ENCODE peak calls at places on chromosome 19, in nine cellular contexts. W is lower lobe of right lung, H is pancreas, Q is esophagus squamous epithelium, N is transverse colon, K is right lobe of liver, U is neural progenitor cell, J is BE2C, C is left lung. I is an unnamed sample.

GRCh38 chr19:19120308-19121156 is 17.7 kb downstream of the TMEM161A start:
- DNase-seq in Q (no peak), W (no peak), C (peak; percentile 76), K (peak; percentile 82), J (peak; percentile 81), N (peak; percentile 71), U (peak; percentile 97), H (no peak), I (peak; percentile 84)

GRCh38 chr19:58265100-58265499 is 13.7 kb upstream of the ZNF8 start:
- DNase-seq in C (no peak), U (no peak), K (no peak), N (no peak), Q (no peak), J (no peak), H (no peak), W (no peak), I (no peak)

GRCh38 chr19:49816616-49817015 is 1.5 kb upstream of the MED25 start:
- DNase-seq in J (no peak), W (peak; percentile 56), C (no peak), U (no peak), H (no peak), K (no peak), N (no peak), Q (no peak), I (no peak)

GRCh38 chr19:1172353-1173159 is 1.5 kb downstream of the SBNO2 start:
- DNase-seq in C (peak; percentile 85), K (peak; percentile 83), Q (no peak), U (peak; percentile 52), W (peak; percentile 50), J (no peak), N (peak; percentile 76), H (peak; percentile 76), I (peak; percentile 70)

GRCh38 chr19:48617146-48617937 is 1.6 kb downstream of the RPL18 start:
- DNase-seq in U (no peak), J (no peak), C (no peak), Q (no peak), H (peak; percentile 47), N (no peak), W (no peak), K (no peak), I (no peak)

GRCh38 chr19:1093811-1094553 is 1.2 kb downstream of the POLR2E start:
- DNase-seq in N (no peak), U (no peak), J (peak; percentile 10), C (no peak), K (peak; percentile 88), Q (no peak), W (no peak), H (peak; percentile 39), I (peak; percentile 44)

GRCh38 chr19:19145281-19145999 is 7.2 kb upstream of the TMEM161A start:
- DNase-seq in H (peak; percentile 36), C (peak; percentile 77), Q (no peak), N (no peak), J (no peak), K (no peak), W (no peak), U (no peak), I (no peak)

GRCh38 chr19:43790587-43790986 is 9.8 kb upstream of the KCNN4 start:
- DNase-seq in W (no peak), N (no peak), H (no peak), J (no peak), Q (no peak), C (no peak), U (no peak), K (no peak), I (no peak)

GRCh38 chr19:37979547-37980082 is 72.6 kb downstream of the SIPA1L3 start:
- DNase-seq in C (no peak), H (peak; percentile 59), U (no peak), Q (no peak), W (peak; percentile 66), J (no peak), N (peak; percentile 51), K (no peak), I (peak; percentile 66)

GRCh38 chr19:3263866-3264265 is 39.4 kb downstream of the CELF5 start:
- DNase-seq in Q (no peak), U (no peak), C (no peak), K (no peak), J (no peak), N (no peak), W (no peak), H (no peak), I (no peak)

GRCh38 chr19:2101417-2102335 is 5.0 kb downstream of the IZUMO4 start:
- DNase-seq in K (no peak), W (no peak), J (no peak), H (peak; percentile 46), Q (no peak), N (no peak), C (no peak), U (no peak), I (no peak)

GRCh38 chr19:57348136-57348535 is 2.9 kb upstream of the ZNF304 start:
- DNase-seq in U (no peak), J (no peak), W (no peak), K (no peak), N (no peak), Q (no peak), H (no peak), C (no peak), I (no peak)

GRCh38 chr19:31378404-31378803 is 29.2 kb upstream of the TSHZ3 start:
- DNase-seq in J (peak; percentile 20), C (no peak), N (peak; percentile 15), U (no peak), W (no peak), Q (no peak), H (no peak), K (no peak), I (peak; percentile 38)

GRCh38 chr19:43464089-43464775 is 1.2 kb downstream of the LYPD3 start:
- DNase-seq in C (peak; percentile 90), N (peak; percentile 81), U (peak; percentile 84), H (peak; percentile 77), W (peak; percentile 85), K (peak; percentile 81), Q (peak; percentile 63), J (peak; percentile 70), I (peak; percentile 85)

GRCh38 chr19:11457115-11457514 is 21.7 kb downstream of the PRKCSH start:
- DNase-seq in U (no peak), J (no peak), Q (no peak), H (no peak), W (no peak), N (no peak), C (peak; percentile 76), K (no peak), I (no peak)

GRCh38 chr19:13797870-13798269 is 2.6 kb downstream of the ZSWIM4 start:
- DNase-seq in J (no peak), W (peak; percentile 62), U (no peak), N (no peak), H (no peak), Q (no peak), C (no peak), K (no peak), I (no peak)

GRCh38 chr19:18401580-18402112 is 4.2 kb upstream of the LRRC25 start:
- DNase-seq in H (peak; percentile 37), N (peak; percentile 85), C (no peak), J (no peak), K (peak; percentile 74), Q (no peak), U (peak; percentile 57), W (peak; percentile 86), I (peak; percentile 89)

GRCh38 chr19:51542699-51543098 is 11.2 kb upstream of the SIGLEC6 start:
- DNase-seq in J (no peak), N (no peak), W (no peak), Q (no peak), C (no peak), K (no peak), U (no peak), H (no peak), I (no peak)
- H3K9me3 ChIP-seq in J (no peaks in the 10 kb centered on the region), N (no peaks in the 10 kb centered on the region), W (no peaks in the 10 kb centered on the region), Q (no peaks in the 10 kb centered on the region), C (no peaks in the 10 kb centered on the region), K (no peaks in the 10 kb centered on the region), U (no peaks in the 10 kb centered on the region), H (no peaks in the 10 kb centered on the region), I (no peaks in the 10 kb centered on the region)

GRCh38 chr19:47510516-47511127 is 4.2 kb downstream of the NAPA start:
- DNase-seq in K (no peak), J (no peak), H (no peak), C (peak; percentile 33), W (no peak), N (no peak), U (no peak), Q (no peak), I (no peak)

GRCh38 chr19:47509170-47509847 is 5.6 kb downstream of the NAPA start:
- DNase-seq in U (no peak), N (no peak), C (peak; percentile 42), W (no peak), K (no peak), H (no peak), J (no peak), Q (no peak), I (no peak)

GRCh38 chr19:47508721-47509120 is 6.1 kb downstream of the NAPA start:
- DNase-seq in U (no peak), W (no peak), H (no peak), C (peak; percentile 26), J (no peak), K (no peak), Q (no peak), N (no peak), I (no peak)

GRCh38 chr19:47511128-47511517 is 3.7 kb downstream of the NAPA start:
- DNase-seq in W (no peak), C (peak; percentile 60), Q (no peak), H (peak; percentile 72), N (no peak), U (no peak), J (no peak), K (peak; percentile 96), I (no peak)

GRCh38 chr19:47509973-47510372 is 4.9 kb downstream of the NAPA start:
- DNase-seq in J (no peak), U (no peak), H (peak; percentile 77), W (no peak), K (no peak), Q (no peak), C (peak; percentile 48), N (no peak), I (no peak)
- H3K4me3 ChIP-seq in J (no peak overlapping the region), U (no peak overlapping the region), H (no peak overlapping the region), W (no peak overlapping the region), K (no peak overlapping the region), Q (no peak overlapping the region), C (no peak overlapping the region), N (no peak overlapping the region), I (no peak overlapping the region)

GRCh38 chr19:20397292-20397691 is 168.3 kb downstream of the ZNF737 start:
- DNase-seq in U (no peak), W (no peak), H (no peak), J (no peak), Q (no peak), K (no peak), C (no peak), N (no peak), I (no peak)
- H3K9me3 ChIP-seq in U (peaks cover 40% of the 10 kb centered on the region), W (peaks cover 78% of the 10 kb centered on the region), H (no peaks in the 10 kb centered on the region), J (no peaks in the 10 kb centered on the region), Q (peaks cover 83% of the 10 kb centered on the region), K (no peaks in the 10 kb centered on the region), C (peaks cover 99% of the 10 kb centered on the region), N (peaks cover 69% of the 10 kb centered on the region), I (peaks cover 93% of the 10 kb centered on the region)

DNA sequence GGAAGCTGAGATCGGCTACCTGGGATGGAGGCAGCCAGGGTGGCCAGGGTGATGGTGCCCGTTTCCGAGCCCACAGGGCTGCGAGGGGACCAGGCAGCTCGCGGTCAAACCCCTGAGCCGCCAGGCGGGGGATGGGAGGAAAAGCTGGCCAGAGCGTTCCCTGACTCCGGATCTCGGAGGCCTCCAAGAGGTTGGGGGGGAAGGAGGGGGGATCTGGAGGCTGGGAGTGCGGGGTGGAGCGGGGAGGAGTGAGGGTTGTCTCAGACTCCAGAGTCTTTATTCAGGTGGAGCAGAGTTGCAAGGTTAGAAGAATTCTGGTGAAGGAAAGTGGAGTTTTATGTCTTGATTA is 1.1 kb downstream of the CACNG7 start:
- DNase-seq in J (no peak), W (no peak), N (no peak), K (no peak), U (peak; percentile 86), H (no peak), C (no peak), Q (no peak), I (no peak)
- H3K4me3 ChIP-seq in J (no peak overlapping the region), W (no peak overlapping the region), N (no peak overlapping the region), K (no peak overlapping the region), U (peak overlapping the region; percentile 99), H (no peak overlapping the region), C (no peak overlapping the region), Q (no peak overlapping the region), I (no peak overlapping the region)

I was measured in mucosa of descending colon.